ENCODE peak calls at places on chromosome 1, in six cellular contexts. E is central memory CD4-positive, alpha-beta T cell; G is heart left ventricle; X is ACHN; D is fibroblast of lung; S is glutamatergic neuron. F is an unnamed sample.

GRCh38 chr1:14924012-14924452 is 229.5 kb upstream of the TMEM51 start:
- DNase-seq in E (no peak), D (peak; percentile 69), S (peak; percentile 39), X (peak; percentile 85), G (peak; percentile 79), F (no peak)

GRCh38 chr1:208155243-208155642 is 88.9 kb downstream of the PLXNA2 start:
- DNase-seq in D (no peak), E (no peak), G (no peak), S (no peak), X (no peak), F (no peak)

GRCh38 chr1:27562483-27563406 is 41.2 kb downstream of the AHDC1 start:
- DNase-seq in S (no peak), G (no peak), D (no peak), X (no peak), E (no peak), F (no peak)

GRCh38 chr1:50105430-50105829 is 3.3 kb upstream of the ELAVL4 start:
- DNase-seq in E (no peak), X (no peak), S (peak; percentile 21), G (no peak), D (no peak), F (no peak)

GRCh38 chr1:184555665-184556641 is 169.1 kb downstream of the C1orf21 start:
- DNase-seq in D (no peak), G (peak; percentile 38), E (no peak), S (peak; percentile 58), X (no peak), F (no peak)

GRCh38 chr1:9100471-9101043 is 28.3 kb downstream of the GPR157 start:
- DNase-seq in E (no peak), D (peak; percentile 77), X (peak; percentile 58), G (no peak), S (no peak), F (no peak)

GRCh38 chr1:213759359-213760181 is 228.2 kb upstream of the PROX1 start:
- DNase-seq in S (no peak), E (no peak), X (no peak), D (no peak), G (no peak), F (no peak)

GRCh38 chr1:10835423-10836421 is 39.3 kb upstream of the CASZ1 start:
- DNase-seq in X (no peak), G (peak; percentile 56), S (peak; percentile 89), E (no peak), D (peak; percentile 66), F (no peak)

GRCh38 chr1:71228727-71229371 is 148.0 kb upstream of the ZRANB2 start:
- DNase-seq in E (no peak), X (no peak), D (no peak), G (no peak), S (peak; percentile 33), F (no peak)

GRCh38 chr1:47226121-47226977 is 5.7 kb downstream of the TAL1 start:
- DNase-seq in S (no peak), G (no peak), E (no peak), X (no peak), D (no peak), F (no peak)

GRCh38 chr1:14777516-14778506 is 179.3 kb downstream of the KAZN start:
- DNase-seq in G (no peak), X (no peak), D (peak; percentile 14), S (no peak), E (no peak), F (no peak)

GRCh38 chr1:67559222-67559700 is 125.7 kb upstream of the GADD45A start:
- DNase-seq in S (no peak), G (peak; percentile 64), D (peak; percentile 74), X (peak; percentile 42), E (no peak), F (no peak)

GRCh38 chr1:92030701-92031107 is 919 bp downstream of the EPHX4 start:
- DNase-seq in G (no peak), E (no peak), D (peak; percentile 67), X (peak; percentile 21), S (no peak), F (no peak)

GRCh38 chr1:18945401-18945849 is 11.1 kb downstream of the IFFO2 start:
- DNase-seq in E (no peak), D (peak; percentile 71), S (peak; percentile 65), X (no peak), G (no peak), F (no peak)